ENCODE peak calls at places on chromosomes 1 and 21, in seven cellular contexts. D, G, Q, I, H, F and M are unnamed samples.

GRCh38 chr1:210687582-210688279 is 359.0 kb downstream of the HHAT start:
- DNase-seq in D (no peak), G (no peak), I (no peak), F (peak), Q (no peak), H (no peak), M (no peak)

GRCh38 chr1:181258971-181259745 is 170.7 kb downstream of the IER5 start:
- DNase-seq in D (no peak), F (no peak), I (no peak), G (no peak), Q (no peak), H (no peak), M (peak)

GRCh38 chr1:53145051-53145600 is 2.7 kb upstream of the SLC1A7 start:
- DNase-seq in I (no peak), H (no peak), D (no peak), Q (no peak), G (no peak), F (no peak), M (no peak)

GRCh38 chr1:104463126-104463697 is 713.5 kb downstream of the AMY1C start:
- DNase-seq in G (no peak), F (no peak), Q (no peak), D (no peak), H (no peak), I (no peak), M (peak)

GRCh38 chr1:240385985-240386978 is 225.7 kb downstream of the GREM2 start:
- DNase-seq in I (peak), H (peak), D (no peak), G (no peak), F (peak), Q (peak), M (no peak)

GRCh38 chr1:184188091-184188490 is 136.6 kb downstream of the TSEN15 start:
- DNase-seq in I (no peak), D (no peak), F (no peak), Q (no peak), H (no peak), G (no peak), M (no peak)

GRCh38 chr1:89254658-89255287 is 17.9 kb downstream of the GBP5 start:
- DNase-seq in D (no peak), G (no peak), F (no peak), H (peak), I (no peak), Q (peak), M (no peak)

GRCh38 chr1:14039894-14040430 is 340.0 kb downstream of the PRDM2 start:
- DNase-seq in H (no peak), D (peak), Q (no peak), F (no peak), I (no peak), G (no peak), M (no peak)

GRCh38 chr1:225427249-225428065 is at the start of gene LBR:
- DNase-seq in F (peak), I (no peak), Q (peak), G (no peak), H (peak), D (no peak), M (no peak)

GRCh38 chr1:55604749-55605148 is 389.6 kb upstream of the USP24 start:
- DNase-seq in I (no peak), F (no peak), G (no peak), D (no peak), H (no peak), Q (no peak), M (no peak)

GRCh38 chr1:33420870-33421775 is 9.8 kb downstream of the PHC2 start:
- DNase-seq in I (no peak), H (peak), Q (peak), F (peak), G (no peak), D (no peak), M (no peak)

GRCh38 chr21:46124926-46125845 is 27.3 kb downstream of the COL6A2 start:
- DNase-seq in G (peak), I (no peak), H (no peak), D (no peak), Q (no peak), F (no peak), M (no peak)

GRCh38 chr1:88683516-88683847 is 591 bp upstream of the PKN2 start:
- DNase-seq in F (no peak), H (peak), Q (no peak), D (no peak), G (peak), I (no peak), M (no peak)

GRCh38 chr1:40344597-40344996 is 27.5 kb upstream of the COL9A2 start:
- DNase-seq in D (no peak), G (peak), I (no peak), Q (peak), H (peak), F (peak), M (no peak)

GRCh38 chr1:8276932-8277331 is 41.0 kb upstream of the SLC45A1 start:
- DNase-seq in H (no peak), F (no peak), G (no peak), I (no peak), Q (no peak), D (no peak), M (no peak)

DNA sequence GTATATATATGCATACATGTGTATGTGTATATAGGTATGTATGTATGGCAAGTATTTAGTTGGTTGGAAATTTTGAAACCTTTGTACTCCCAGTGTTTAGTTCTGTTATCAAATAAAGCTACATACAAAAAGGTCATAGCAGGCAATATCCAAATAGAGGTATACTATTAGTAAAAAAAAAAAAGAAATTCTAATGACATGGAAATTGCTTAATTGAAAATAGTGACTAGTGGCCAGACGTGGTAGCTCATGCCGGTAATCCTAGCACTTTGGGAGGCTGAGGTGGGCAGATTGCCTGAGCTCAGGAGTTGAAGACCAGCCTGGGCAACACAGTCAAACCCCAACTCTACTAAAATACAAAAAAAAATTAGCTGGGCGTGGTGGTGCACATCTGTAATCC is 351.6 kb upstream of the NR5A2 start:
- DNase-seq in G (no peak), Q (no peak), H (no peak), F (no peak), D (no peak), I (no peak), M (no peak)
- TF ChIP-seq CTCF in G (no peak), Q (no peak), H (no peak), F (no peak), D (peak), I (no peak), M (no peak)

GRCh38 chr21:18495553-18495952 is 92.0 kb upstream of the TMPRSS15 start:
- DNase-seq in F (no peak), H (no peak), I (no peak), D (no peak), G (no peak), Q (no peak), M (no peak)
- H3K4me3 ChIP-seq in F (no peak), H (no peak), I (no peak), D (no peak), G (no peak), Q (no peak), M (no peak)

DNA sequence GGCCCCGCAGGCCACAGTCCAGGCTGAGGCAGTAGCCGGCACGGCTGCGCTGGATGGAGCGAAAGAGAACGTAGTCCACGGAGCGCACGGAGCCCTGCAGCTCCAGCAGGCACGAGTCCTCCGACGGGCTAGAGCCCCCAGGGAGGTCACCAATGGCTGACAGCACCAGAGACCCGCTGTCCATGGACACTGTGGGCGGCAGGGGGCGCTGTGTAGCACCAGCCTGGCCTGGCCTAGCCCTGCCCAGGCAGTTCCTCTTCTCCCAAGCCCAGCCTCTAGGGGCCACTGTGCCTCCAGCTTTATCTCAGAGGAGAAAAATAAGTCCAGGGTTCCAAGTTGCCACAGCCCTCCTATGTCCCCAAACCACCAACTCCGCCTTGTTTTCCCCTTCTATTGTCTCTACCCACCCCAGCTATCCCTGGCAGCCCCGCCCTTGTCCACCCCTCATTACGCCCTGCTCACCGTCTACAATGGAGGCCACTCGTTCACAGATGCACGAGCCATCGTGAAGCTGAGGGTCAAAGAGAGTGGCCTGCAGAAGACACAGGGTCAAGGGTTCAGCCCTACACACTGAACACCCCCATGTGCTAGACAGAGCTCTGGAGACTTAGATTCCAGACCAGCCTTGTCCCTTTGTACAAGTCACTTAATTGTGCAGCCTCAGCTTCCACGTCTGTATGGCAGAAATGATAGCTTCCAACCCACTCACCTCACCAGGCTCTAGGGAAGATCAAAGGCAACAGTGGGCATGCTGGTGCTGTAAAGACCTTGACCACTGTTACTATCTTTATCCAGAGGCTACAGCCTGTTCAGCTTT is 4.4 kb downstream of the ENTREP3 start:
- DNase-seq in G (peak), D (peak), Q (peak), H (peak), F (peak), I (no peak), M (no peak)
- TF ChIP-seq CTCF in G (peak), D (peak), Q (peak), H (peak), F (peak), I (peak), M (peak)

DNA sequence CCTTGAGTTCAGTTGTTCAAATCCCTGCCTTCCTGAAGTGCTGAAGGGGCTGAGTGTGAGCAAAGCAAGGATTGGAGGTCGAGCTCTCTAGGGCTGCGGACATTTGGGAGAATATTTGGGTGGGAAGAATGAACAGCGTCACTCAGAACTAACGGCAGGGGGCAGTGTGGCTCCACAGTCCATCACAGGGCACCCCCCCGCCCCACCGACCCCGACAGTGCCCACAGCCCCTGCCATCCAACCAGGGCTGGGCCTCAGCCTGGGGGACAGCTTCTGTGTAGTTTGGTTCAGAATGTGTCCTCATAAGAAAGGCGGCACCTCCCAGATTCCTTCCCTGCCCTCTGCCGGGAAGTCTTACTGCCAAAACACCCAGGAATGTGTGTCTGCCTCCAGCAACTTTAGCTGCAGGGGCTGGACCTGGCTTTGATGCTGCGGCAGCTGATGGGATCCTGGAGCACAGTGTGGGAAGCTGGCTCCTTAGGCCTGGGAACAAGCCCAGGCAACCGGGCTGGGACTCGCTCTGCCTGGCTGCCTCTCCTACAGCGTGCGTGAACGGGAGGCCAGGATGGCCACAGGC is 104.8 kb upstream of the TMPRSS2 start:
- DNase-seq in G (peak), D (no peak), I (peak), F (peak), Q (peak), H (peak), M (no peak)
- H3K4me3 ChIP-seq in G (no peak), D (no peak), I (no peak), F (peak), Q (no peak), H (no peak), M (no peak)

GRCh38 chr1:3403388-3404179 is 50.9 kb upstream of the ARHGEF16 start:
- DNase-seq in Q (no peak), F (no peak), H (no peak), I (no peak), G (no peak), D (no peak), M (no peak)
- TF ChIP-seq CTCF in Q (peak), F (no peak), H (peak), I (no peak), G (no peak), D (no peak), M (peak)

GRCh38 chr21:42861311-42862122 is 17.8 kb downstream of the WDR4 start:
- DNase-seq in G (no peak), Q (no peak), F (no peak), H (no peak), I (no peak), D (no peak), M (no peak)
- H3K4me3 ChIP-seq in G (no peak), Q (no peak), F (no peak), H (no peak), I (no peak), D (no peak), M (no peak)

DNA sequence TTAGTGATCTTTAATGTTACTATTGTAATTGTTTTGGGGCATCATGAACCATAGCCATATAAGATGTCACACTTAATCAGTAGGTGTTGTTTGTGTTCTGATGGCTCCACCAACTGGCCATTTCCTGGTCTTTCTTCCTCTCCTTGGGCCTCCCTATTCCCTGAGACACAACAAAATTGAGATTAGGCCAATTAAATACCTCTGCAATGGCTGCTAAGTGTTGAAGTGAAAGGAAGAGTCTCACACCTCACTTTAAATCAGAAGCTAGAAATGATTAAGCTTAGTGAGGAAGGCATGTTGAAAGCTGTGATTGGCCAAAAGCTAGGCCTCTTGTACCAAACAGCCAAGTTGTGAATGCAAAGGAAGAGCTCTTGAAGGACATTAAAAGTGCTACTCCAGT is 30.7 kb downstream of the PPP2R5A start:
- DNase-seq in H (peak), G (no peak), D (no peak), I (no peak), F (no peak), Q (peak), M (no peak)
- TF ChIP-seq CTCF in H (peak), G (no peak), D (no peak), I (peak), F (no peak), Q (peak), M (peak)